ENCODE peak calls at places on chromosomes 12 and 14, in four cellular contexts. Y is pancreas, N is mesendoderm, R is lung. C is an unnamed sample.

GRCh38 chr14:60722163-60722835 is 1.9 kb downstream of the SIX4 start:
- DNase-seq in N (peak; percentile 82), Y (peak; percentile 46), R (peak; percentile 31), C (no peak)

GRCh38 chr14:25042362-25043299 is 7.3 kb downstream of the STXBP6 start:
- DNase-seq in N (peak; percentile 73), Y (no peak), R (no peak), C (no peak)

GRCh38 chr14:55771242-55772025 is 191.4 kb downstream of the KTN1 start:
- DNase-seq in R (no peak), Y (no peak), N (no peak), C (no peak)

GRCh38 chr12:55997535-55997859 is 421 bp downstream of the SUOX start:
- DNase-seq in R (no peak), N (no peak), Y (no peak), C (no peak)

GRCh38 chr14:103546651-103547454 is 15.6 kb downstream of the BAG5 start:
- DNase-seq in Y (peak; percentile 83), R (peak; percentile 80), N (peak; percentile 70), C (peak; percentile 65)

GRCh38 chr14:39416072-39416471 is 16.2 kb downstream of the FBXO33 start:
- DNase-seq in Y (no peak), R (no peak), N (no peak), C (no peak)

GRCh38 chr12:67855103-67855502 is 134.1 kb upstream of the IFNG-AS1 start:
- DNase-seq in R (no peak), Y (no peak), N (no peak), C (no peak)

GRCh38 chr12:17038923-17039322 is 433.0 kb upstream of the LMO3 start:
- DNase-seq in R (no peak), Y (no peak), N (no peak), C (no peak)

GRCh38 chr12:66321433-66321832 is 19.1 kb downstream of the HELB start:
- DNase-seq in R (no peak), N (no peak), Y (no peak), C (no peak)

GRCh38 chr12:100574262-100575074 is 984 bp downstream of the GAS2L3 start:
- DNase-seq in N (peak; percentile 35), Y (no peak), R (no peak), C (no peak)

GRCh38 chr12:116595186-116595585 is 36.0 kb downstream of the MAP1LC3B2 start:
- DNase-seq in R (no peak), Y (no peak), N (no peak), C (no peak)

GRCh38 chr12:117441751-117442150 is 80.3 kb upstream of the NOS1 start:
- DNase-seq in R (no peak), Y (peak; percentile 66), N (peak; percentile 11), C (no peak)

GRCh38 chr12:85279449-85280137 is 427 bp upstream of the ALX1 start:
- DNase-seq in R (no peak), N (peak; percentile 70), Y (peak; percentile 9), C (no peak)

GRCh38 chr12:56241424-56242205 is 11.8 kb downstream of the SLC39A5 start:
- DNase-seq in R (no peak), Y (no peak), N (no peak), C (no peak)

GRCh38 chr12:34598851-34599529 is 576.7 kb downstream of the ALG10 start:
- DNase-seq in N (no peak), Y (peak; percentile 2), R (no peak), C (no peak)

GRCh38 chr14:101719708-101720107 is 41.8 kb upstream of the PPP2R5C start:
- DNase-seq in R (no peak), N (peak; percentile 71), Y (no peak), C (no peak)

GRCh38 chr14:101064121-101064661 is 160.7 kb upstream of the RTL1 start:
- DNase-seq in Y (peak; percentile 6), R (no peak), N (no peak), C (no peak)

DNA sequence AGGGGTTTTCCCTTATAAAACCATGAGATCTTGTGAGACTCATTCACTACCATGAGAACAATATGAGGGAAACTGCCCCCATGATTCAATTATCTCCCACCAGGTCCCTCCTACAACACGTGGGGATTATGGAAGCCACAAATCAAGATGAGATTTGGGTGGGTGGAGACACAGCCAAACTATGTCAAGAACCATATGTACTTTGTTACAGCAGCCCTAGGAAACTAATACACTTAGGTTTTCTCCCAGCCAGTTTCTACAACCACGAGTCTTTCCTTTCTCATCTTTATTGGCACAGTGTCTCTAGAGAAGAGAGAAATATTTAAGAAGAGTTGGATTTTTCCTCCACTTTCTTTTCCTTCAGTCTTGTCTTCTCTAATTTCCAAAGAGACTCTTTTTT is 72.5 kb downstream of the BTG1 start:
- DNase-seq in R (no peak), N (no peak), Y (no peak), C (no peak)
- H3K4me1 ChIP-seq in R (peaks cover 16% of the 10 kb centered on the region), N (no peaks in the 10 kb centered on the region), Y (peaks cover 29% of the 10 kb centered on the region), C (peaks cover 20% of the 10 kb centered on the region)

GRCh38 chr12:107973950-107974349 is 155.1 kb upstream of the WSCD2 start:
- DNase-seq in R (no peak), Y (no peak), N (no peak), C (no peak)

GRCh38 chr12:107976331-107976730 is 152.8 kb upstream of the WSCD2 start:
- DNase-seq in R (no peak), Y (no peak), N (no peak), C (no peak)
- H3K4me1 ChIP-seq in R (no peaks in the 10 kb centered on the region), Y (no peaks in the 10 kb centered on the region), N (no peaks in the 10 kb centered on the region), C (no peaks in the 10 kb centered on the region)

GRCh38 chr12:96044017-96044985 is 8.9 kb upstream of the LTA4H start:
- DNase-seq in N (no peak), Y (no peak), R (no peak), C (no peak)
- H3K4me1 ChIP-seq in N (no peaks in the 10 kb centered on the region), Y (peaks cover 28% of the 10 kb centered on the region), R (no peaks in the 10 kb centered on the region), C (peaks cover 35% of the 10 kb centered on the region)

DNA sequence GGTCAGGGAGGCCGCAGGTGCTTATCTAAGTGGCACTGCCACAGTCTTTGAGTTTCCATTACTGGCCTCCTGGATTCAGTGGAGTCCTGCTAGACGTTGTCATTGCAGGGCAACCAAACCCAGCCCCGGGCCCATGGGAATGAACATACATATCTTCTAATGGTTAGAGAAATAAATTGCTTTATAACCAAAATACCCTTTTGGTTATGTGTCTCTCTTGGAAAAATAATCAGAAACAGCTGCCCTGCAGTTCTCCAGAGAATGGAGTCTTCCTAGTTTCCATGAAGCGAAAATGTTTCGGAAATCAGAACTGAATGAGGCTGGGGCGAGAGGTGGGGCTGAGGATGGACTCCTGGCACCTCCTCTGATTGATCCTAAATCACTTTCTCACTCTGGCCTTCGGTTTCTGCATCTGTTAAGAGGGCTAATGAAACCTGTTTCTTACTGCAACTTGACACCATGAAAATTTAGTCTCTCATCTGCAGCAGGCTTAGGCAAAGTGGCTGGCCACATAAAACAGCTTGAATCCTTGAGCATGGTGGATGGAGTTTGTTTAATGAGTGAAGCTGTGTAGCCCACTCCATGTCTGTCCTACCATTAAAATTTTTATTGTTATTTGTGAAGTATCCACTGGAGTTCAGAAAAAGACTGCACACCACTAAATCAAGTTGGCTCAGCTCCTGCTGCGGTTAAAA is 198.8 kb downstream of the CACNA1C start:
- DNase-seq in N (no peak), R (no peak), Y (no peak), C (no peak)
- H3K4me1 ChIP-seq in N (no peaks in the 10 kb centered on the region), R (peaks cover 22% of the 10 kb centered on the region), Y (no peaks in the 10 kb centered on the region), C (no peaks in the 10 kb centered on the region)

GRCh38 chr14:68945585-68946289 is 33.4 kb downstream of the ACTN1 start:
- DNase-seq in N (no peak), Y (no peak), R (no peak), C (no peak)

GRCh38 chr14:68947802-68948201 is 31.3 kb downstream of the ACTN1 start:
- DNase-seq in R (no peak), N (peak; percentile 57), Y (no peak), C (no peak)

GRCh38 chr14:68944162-68944561 is 34.9 kb downstream of the ACTN1 start:
- DNase-seq in Y (no peak), N (no peak), R (no peak), C (no peak)

GRCh38 chr14:68945190-68945584 is 33.9 kb downstream of the ACTN1 start:
- DNase-seq in R (no peak), Y (no peak), N (no peak), C (no peak)

GRCh38 chr14:68946423-68946822 is 32.7 kb downstream of the ACTN1 start:
- DNase-seq in R (no peak), N (no peak), Y (no peak), C (no peak)
- H3K4me1 ChIP-seq in R (peaks cover 35% of the 10 kb centered on the region), N (peaks cover 28% of the 10 kb centered on the region), Y (peaks cover 29% of the 10 kb centered on the region), C (peaks cover 74% of the 10 kb centered on the region)

GRCh38 chr12:54173906-54174471 is 14.8 kb downstream of the SMUG1 start:
- DNase-seq in R (no peak), N (no peak), Y (no peak), C (no peak)

GRCh38 chr12:54172102-54172630 is 16.6 kb downstream of the SMUG1 start:
- DNase-seq in N (no peak), Y (no peak), R (no peak), C (no peak)

GRCh38 chr12:54173066-54173726 is 15.6 kb downstream of the SMUG1 start:
- DNase-seq in N (no peak), R (no peak), Y (no peak), C (peak; percentile 23)

DNA sequence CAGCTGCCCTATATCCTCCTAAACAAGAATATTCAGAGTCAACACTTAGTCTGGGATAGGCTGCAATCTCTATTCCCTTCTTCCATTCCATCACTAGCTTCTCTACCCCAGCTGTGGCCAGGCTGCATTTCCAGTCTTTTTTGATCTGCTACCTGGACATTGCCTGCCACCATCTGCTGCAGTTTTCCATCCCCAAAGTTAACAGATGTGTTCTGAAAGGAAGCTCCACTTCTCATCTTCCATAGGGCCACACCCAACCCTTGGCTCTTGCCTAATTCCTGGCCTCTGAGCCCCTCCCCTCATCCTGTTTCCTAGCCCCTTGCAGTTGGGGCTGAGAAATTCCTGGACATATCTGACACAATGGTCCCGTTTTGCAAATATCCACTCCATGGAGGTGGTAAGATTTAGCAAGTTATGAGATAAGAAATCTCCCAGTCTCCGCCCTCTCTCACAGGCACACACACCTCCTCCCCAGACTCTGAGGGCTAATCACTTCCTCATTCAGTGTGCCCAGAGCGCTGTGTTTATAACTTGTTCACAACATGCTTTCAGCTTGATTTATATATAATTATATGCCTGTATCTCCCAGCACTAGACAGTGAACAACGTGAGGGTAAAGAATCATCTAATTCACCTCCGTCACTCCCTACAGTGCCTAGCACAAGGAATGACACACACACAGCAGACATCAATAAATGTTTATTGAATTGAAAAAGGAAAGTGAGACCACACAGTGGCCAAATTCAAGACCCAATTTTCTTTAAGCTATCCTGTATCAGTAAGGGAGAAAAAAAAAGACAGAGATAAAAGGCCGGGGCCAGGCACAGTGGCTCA is 13.4 kb downstream of the SMUG1 start:
- DNase-seq in Y (no peak), N (no peak), R (no peak), C (no peak)
- H3K4me1 ChIP-seq in Y (no peaks in the 10 kb centered on the region), N (no peaks in the 10 kb centered on the region), R (no peaks in the 10 kb centered on the region), C (peaks cover 6% of the 10 kb centered on the region)